ENCODE peak calls at places on chromosome 3, in nine cellular contexts. One of them, this sample, is unnamed.

GRCh38 chr3:17478673-17479072 is 263.8 kb downstream of the TBC1D5 start:
- DNase-seq in activated gamma-delta T cell treated with Interleukin-2 at 50 U/mL for 16 hours: no peak
- DNase-seq in RPMI8226: no peak
- DNase-seq in skeletal muscle cell: peak
- DNase-seq in stimulated activated CD4-positive, alpha-beta T cell treated with anti-CD3 and anti-CD28 coated beads, TNF-alpha, amount 100 ng/mL, for 1 hour: no peak
- DNase-seq in Right ventricle myocardium inferior: no peak
- DNase-seq in COLO829: no peak
- DNase-seq in right cardiac atrium: no peak
- DNase-seq in AG04450: peak
- DNase-seq in this sample: no peak

GRCh38 chr3:139110072-139110830 is 65.6 kb upstream of the PRR23C start:
- DNase-seq in activated gamma-delta T cell treated with Interleukin-2 at 50 U/mL for 16 hours: no peak
- DNase-seq in RPMI8226: peak
- DNase-seq in skeletal muscle cell: no peak
- DNase-seq in stimulated activated CD4-positive, alpha-beta T cell treated with anti-CD3 and anti-CD28 coated beads, TNF-alpha, amount 100 ng/mL, for 1 hour: no peak
- DNase-seq in Right ventricle myocardium inferior: no peak
- DNase-seq in COLO829: no peak
- DNase-seq in right cardiac atrium: no peak
- DNase-seq in AG04450: no peak
- DNase-seq in this sample: no peak

GRCh38 chr3:55434789-55435188 is 52.3 kb downstream of the WNT5A start:
- DNase-seq in activated gamma-delta T cell treated with Interleukin-2 at 50 U/mL for 16 hours: no peak
- DNase-seq in RPMI8226: peak
- DNase-seq in skeletal muscle cell: no peak
- DNase-seq in stimulated activated CD4-positive, alpha-beta T cell treated with anti-CD3 and anti-CD28 coated beads, TNF-alpha, amount 100 ng/mL, for 1 hour: no peak
- DNase-seq in Right ventricle myocardium inferior: no peak
- DNase-seq in COLO829: no peak
- DNase-seq in right cardiac atrium: no peak
- DNase-seq in AG04450: no peak
- DNase-seq in this sample: no peak

GRCh38 chr3:13332158-13332557 is 88.0 kb downstream of the NUP210 start:
- DNase-seq in activated gamma-delta T cell treated with Interleukin-2 at 50 U/mL for 16 hours: no peak
- DNase-seq in RPMI8226: peak
- DNase-seq in skeletal muscle cell: no peak
- DNase-seq in stimulated activated CD4-positive, alpha-beta T cell treated with anti-CD3 and anti-CD28 coated beads, TNF-alpha, amount 100 ng/mL, for 1 hour: no peak
- DNase-seq in Right ventricle myocardium inferior: peak
- DNase-seq in COLO829: no peak
- DNase-seq in right cardiac atrium: no peak
- DNase-seq in AG04450: no peak
- DNase-seq in this sample: no peak

GRCh38 chr3:127015282-127016042 is 32.5 kb downstream of the PLXNA1 start:
- DNase-seq in activated gamma-delta T cell treated with Interleukin-2 at 50 U/mL for 16 hours: no peak
- DNase-seq in RPMI8226: peak
- DNase-seq in skeletal muscle cell: no peak
- DNase-seq in stimulated activated CD4-positive, alpha-beta T cell treated with anti-CD3 and anti-CD28 coated beads, TNF-alpha, amount 100 ng/mL, for 1 hour: no peak
- DNase-seq in Right ventricle myocardium inferior: no peak
- DNase-seq in COLO829: no peak
- DNase-seq in right cardiac atrium: no peak
- DNase-seq in AG04450: no peak
- DNase-seq in this sample: peak

GRCh38 chr3:59829527-59829926 is 779.7 kb upstream of the CFAP20DC start:
- DNase-seq in activated gamma-delta T cell treated with Interleukin-2 at 50 U/mL for 16 hours: no peak
- DNase-seq in RPMI8226: no peak
- DNase-seq in skeletal muscle cell: no peak
- DNase-seq in stimulated activated CD4-positive, alpha-beta T cell treated with anti-CD3 and anti-CD28 coated beads, TNF-alpha, amount 100 ng/mL, for 1 hour: no peak
- DNase-seq in Right ventricle myocardium inferior: no peak
- DNase-seq in COLO829: no peak
- DNase-seq in right cardiac atrium: no peak
- DNase-seq in AG04450: no peak
- DNase-seq in this sample: no peak

GRCh38 chr3:131361464-131362421 is 19.8 kb upstream of the NUDT16 start:
- DNase-seq in activated gamma-delta T cell treated with Interleukin-2 at 50 U/mL for 16 hours: no peak
- DNase-seq in RPMI8226: no peak
- DNase-seq in skeletal muscle cell: no peak
- DNase-seq in stimulated activated CD4-positive, alpha-beta T cell treated with anti-CD3 and anti-CD28 coated beads, TNF-alpha, amount 100 ng/mL, for 1 hour: no peak
- DNase-seq in Right ventricle myocardium inferior: peak
- DNase-seq in COLO829: no peak
- DNase-seq in right cardiac atrium: peak
- DNase-seq in AG04450: no peak
- DNase-seq in this sample: peak

GRCh38 chr3:104521606-104522336 is 844.9 kb upstream of the ALCAM start:
- DNase-seq in activated gamma-delta T cell treated with Interleukin-2 at 50 U/mL for 16 hours: no peak
- DNase-seq in RPMI8226: peak
- DNase-seq in skeletal muscle cell: no peak
- DNase-seq in stimulated activated CD4-positive, alpha-beta T cell treated with anti-CD3 and anti-CD28 coated beads, TNF-alpha, amount 100 ng/mL, for 1 hour: no peak
- DNase-seq in Right ventricle myocardium inferior: no peak
- DNase-seq in COLO829: no peak
- DNase-seq in right cardiac atrium: peak
- DNase-seq in AG04450: no peak
- DNase-seq in this sample: no peak

GRCh38 chr3:31166249-31166885 is 271.9 kb upstream of the GADL1 start:
- DNase-seq in activated gamma-delta T cell treated with Interleukin-2 at 50 U/mL for 16 hours: no peak
- DNase-seq in RPMI8226: no peak
- DNase-seq in skeletal muscle cell: peak
- DNase-seq in stimulated activated CD4-positive, alpha-beta T cell treated with anti-CD3 and anti-CD28 coated beads, TNF-alpha, amount 100 ng/mL, for 1 hour: no peak
- DNase-seq in Right ventricle myocardium inferior: no peak
- DNase-seq in COLO829: no peak
- DNase-seq in right cardiac atrium: no peak
- DNase-seq in AG04450: peak
- DNase-seq in this sample: no peak

GRCh38 chr3:120506828-120507774 is 56.3 kb upstream of the FSTL1 start:
- DNase-seq in activated gamma-delta T cell treated with Interleukin-2 at 50 U/mL for 16 hours: no peak
- DNase-seq in RPMI8226: peak
- DNase-seq in skeletal muscle cell: no peak
- DNase-seq in stimulated activated CD4-positive, alpha-beta T cell treated with anti-CD3 and anti-CD28 coated beads, TNF-alpha, amount 100 ng/mL, for 1 hour: no peak
- DNase-seq in Right ventricle myocardium inferior: no peak
- DNase-seq in COLO829: peak
- DNase-seq in right cardiac atrium: no peak
- DNase-seq in AG04450: no peak
- DNase-seq in this sample: peak